ENCODE peak calls at places on chromosomes 13 and 19, in eight cellular contexts. W, T, D, C, H, Z, Y and X are unnamed samples.

GRCh38 chr19:43479961-43480561 is 14.7 kb upstream of the LYPD3 start:
- DNase-seq in W (no peak), C (no peak), T (no peak), Z (no peak), H (no peak), D (no peak), Y (no peak), X (no peak)

GRCh38 chr13:47990427-47990826 is 10.6 kb downstream of the SUCLA2 start:
- DNase-seq in Z (no peak), T (no peak), C (no peak), H (no peak), D (no peak), W (no peak), Y (no peak), X (no peak)

GRCh38 chr19:45527731-45528130 is 20.5 kb downstream of the VASP start:
- DNase-seq in W (no peak), T (no peak), Y (no peak), C (peak; percentile 64), H (no peak), Z (no peak), D (no peak), X (no peak)

GRCh38 chr13:51763486-51763885 is 40.5 kb downstream of the DHRS12 start:
- DNase-seq in Y (no peak), T (no peak), H (no peak), W (no peak), Z (no peak), D (no peak), C (no peak), X (no peak)

GRCh38 chr13:73278186-73278585 is 219.4 kb downstream of the KLF5 start:
- DNase-seq in Y (no peak), T (no peak), H (no peak), Z (no peak), C (no peak), W (no peak), D (no peak), X (no peak)

GRCh38 chr19:11232555-11232954 is 6.9 kb upstream of the ANGPTL8 start:
- DNase-seq in W (no peak), Y (no peak), D (no peak), Z (no peak), T (no peak), H (no peak), C (no peak), X (no peak)

GRCh38 chr19:49502866-49503581 is 6.8 kb downstream of the RPS11 start:
- DNase-seq in T (peak; percentile 39), Z (peak; percentile 64), C (peak; percentile 58), W (no peak), Y (peak; percentile 88), H (no peak), D (peak; percentile 58), X (peak; percentile 73)

GRCh38 chr19:32483574-32483973 is 78.0 kb downstream of the DPY19L3 start:
- DNase-seq in W (no peak), Z (no peak), T (no peak), C (no peak), Y (no peak), D (no peak), H (no peak), X (no peak)

GRCh38 chr13:90519157-90519556 is 828.3 kb upstream of the MIR17HG start:
- DNase-seq in C (no peak), W (no peak), H (no peak), Y (no peak), Z (no peak), T (no peak), D (no peak), X (no peak)

GRCh38 chr13:107531816-107532215 is 683.5 kb downstream of the LIG4 start:
- DNase-seq in D (no peak), Y (no peak), W (no peak), H (no peak), T (no peak), Z (no peak), C (no peak), X (peak; percentile 1)

GRCh38 chr19:28406237-28406596 is 806.7 kb downstream of the UQCRFS1 start:
- DNase-seq in T (no peak), Z (no peak), H (no peak), D (no peak), Y (no peak), C (no peak), W (no peak), X (no peak)

DNA sequence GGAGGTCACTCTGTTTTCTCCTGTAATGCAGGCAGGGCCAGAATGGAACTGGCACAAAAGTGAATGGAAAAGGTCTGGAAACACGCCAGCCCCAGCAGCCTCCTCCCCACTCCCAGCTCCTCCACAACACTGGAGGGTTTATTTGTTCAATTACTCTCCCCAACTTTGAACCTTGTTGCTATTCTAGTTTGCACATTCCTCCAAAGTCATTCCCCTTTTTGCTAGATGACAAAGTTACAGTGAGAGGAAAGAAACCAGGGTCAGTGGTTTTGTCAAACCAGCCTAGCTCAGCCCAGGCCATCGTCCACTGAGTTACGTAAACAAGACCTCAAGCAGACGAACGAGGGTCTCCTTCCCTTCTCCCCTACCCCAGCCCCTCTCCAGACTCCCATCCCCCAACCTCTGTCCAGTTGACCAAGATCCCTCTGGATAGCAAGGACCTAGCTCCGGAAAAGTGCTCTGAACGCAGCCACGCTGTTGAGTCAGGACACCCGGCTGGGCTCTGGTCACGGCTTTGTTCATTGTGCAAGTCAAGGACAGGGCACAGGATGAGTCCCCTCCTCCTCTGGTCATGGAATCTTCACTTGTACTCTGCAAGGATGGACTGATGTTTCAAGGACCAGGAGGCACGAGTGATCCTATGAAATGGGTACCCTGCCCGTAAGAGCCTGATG is 180.0 kb downstream of the USP12 start:
- DNase-seq in H (no peak), Y (no peak), W (peak; percentile 9), Z (no peak), D (peak; percentile 63), C (no peak), T (no peak), X (no peak)
- TF ChIP-seq CTCF in H (no peak), Y (no peak), W (no peak), Z (no peak), D (no peak), C (no peak), T (no peak), X (no peak)

DNA sequence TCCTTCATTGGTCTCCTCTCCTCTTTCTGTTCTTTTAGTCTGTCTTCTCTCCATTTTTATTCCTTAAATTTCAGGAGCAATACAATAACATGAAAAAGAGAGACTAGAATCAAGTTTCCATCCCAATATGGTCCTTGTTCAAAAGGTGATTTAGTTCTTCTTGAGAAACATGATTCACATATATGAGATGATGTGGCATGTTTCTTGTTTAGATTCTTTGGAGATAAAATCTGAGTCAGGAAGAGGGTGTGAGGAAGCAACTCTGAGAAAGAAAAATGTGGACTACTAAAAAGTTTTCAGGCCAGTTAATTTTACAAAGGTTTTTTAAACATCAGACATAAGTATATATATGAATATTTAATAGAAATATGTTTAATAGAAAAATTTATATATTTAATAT is 231.4 kb downstream of the OXGR1 start:
- DNase-seq in D (no peak), C (no peak), T (no peak), Y (no peak), H (no peak), W (no peak), Z (no peak), X (peak; percentile 42)
- H3K4me3 ChIP-seq in D (no peak overlapping the region), C (no peak overlapping the region), T (no peak overlapping the region), Y (no peak overlapping the region), H (no peak overlapping the region), W (no peak overlapping the region), Z (no peak overlapping the region), X (no peak overlapping the region)

GRCh38 chr13:109700176-109700575 is 86.2 kb downstream of the IRS2 start:
- DNase-seq in H (peak; percentile 78), C (no peak), D (peak; percentile 28), Z (peak; percentile 39), Y (peak; percentile 94), W (peak; percentile 74), T (peak; percentile 65), X (peak; percentile 65)

GRCh38 chr13:109703250-109703649 is 83.1 kb downstream of the IRS2 start:
- DNase-seq in W (no peak), D (no peak), T (no peak), Y (no peak), C (no peak), H (no peak), Z (no peak), X (no peak)

GRCh38 chr13:109697936-109698335 is 88.4 kb downstream of the IRS2 start:
- DNase-seq in W (no peak), C (no peak), H (no peak), Z (no peak), D (no peak), T (no peak), Y (no peak), X (no peak)

GRCh38 chr13:109698779-109699178 is 87.6 kb downstream of the IRS2 start:
- DNase-seq in C (no peak), T (no peak), Y (peak; percentile 74), W (no peak), D (no peak), Z (no peak), H (no peak), X (peak; percentile 10)

GRCh38 chr13:109699628-109700071 is 86.7 kb downstream of the IRS2 start:
- DNase-seq in C (peak; percentile 70), T (no peak), H (no peak), Z (no peak), D (no peak), W (no peak), Y (no peak), X (no peak)
- TF ChIP-seq CTCF in C (peak; percentile 61), T (no peak), H (no peak), Z (no peak), D (no peak), W (no peak), Y (no peak), X (no peak)

GRCh38 chr19:4972509-4973230 is 3.8 kb downstream of the KDM4B start:
- DNase-seq in D (no peak), Z (no peak), W (peak; percentile 37), T (no peak), C (no peak), H (no peak), Y (peak; percentile 28), X (peak; percentile 39)

GRCh38 chr19:4969772-4970531 is 1.0 kb downstream of the KDM4B start:
- DNase-seq in Z (no peak), D (no peak), W (no peak), H (no peak), C (peak; percentile 32), T (no peak), Y (peak; percentile 49), X (peak; percentile 54)

GRCh38 chr19:4970558-4971423 is 1.9 kb downstream of the KDM4B start:
- DNase-seq in T (no peak), W (no peak), Y (peak; percentile 35), D (peak; percentile 64), Z (no peak), H (peak; percentile 58), C (peak; percentile 40), X (peak; percentile 35)

GRCh38 chr19:4971424-4971793 is 2.5 kb downstream of the KDM4B start:
- DNase-seq in Y (peak; percentile 23), C (peak; percentile 82), H (no peak), Z (no peak), D (peak; percentile 56), W (peak; percentile 46), T (no peak), X (peak; percentile 44)

DNA sequence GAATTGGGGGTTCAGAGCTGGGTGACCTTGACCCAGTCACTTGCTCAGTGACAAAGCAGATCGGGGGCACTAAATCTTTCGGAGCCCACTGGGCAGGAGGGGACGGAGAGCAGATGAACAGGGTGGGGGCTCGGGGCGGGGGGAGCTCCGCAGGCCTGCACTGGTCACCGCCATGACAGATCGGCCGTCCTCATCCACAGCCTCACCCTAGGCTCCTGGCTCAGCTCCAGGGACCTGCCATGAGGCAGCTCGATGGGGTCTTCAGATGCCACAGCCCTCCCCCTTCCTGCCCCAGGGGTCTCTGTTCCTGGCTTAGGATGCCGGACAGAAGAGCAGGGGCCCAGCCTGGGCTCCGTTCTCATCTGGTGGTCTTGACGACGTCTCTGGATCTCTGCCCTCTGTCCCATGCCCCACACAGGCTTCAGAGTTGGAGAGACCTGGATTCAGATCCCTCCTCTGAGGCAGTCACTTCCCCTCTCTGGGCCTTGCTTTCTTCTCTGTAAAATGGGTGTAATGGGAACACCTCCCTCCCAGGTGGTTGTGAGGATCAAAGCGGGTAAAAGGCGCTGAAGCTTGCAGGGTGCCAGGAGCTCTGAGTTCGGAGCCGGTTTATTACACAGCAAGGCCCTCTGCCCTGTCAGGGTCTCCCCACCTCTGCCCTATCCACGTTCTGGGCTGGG is 3.0 kb downstream of the KDM4B start:
- DNase-seq in Y (no peak), H (no peak), W (no peak), C (no peak), D (no peak), T (no peak), Z (no peak), X (no peak)
- H3K4me3 ChIP-seq in Y (peak overlapping the region; percentile 70), H (no peak overlapping the region), W (no peak overlapping the region), C (no peak overlapping the region), D (no peak overlapping the region), T (no peak overlapping the region), Z (no peak overlapping the region), X (peak overlapping the region; percentile 80)